ENCODE peak calls at places on chromosomes 3 and 15, in eight cellular contexts. I, C, R, W, P, B, M and Y are unnamed samples.

GRCh38 chr3:132356568-132356967 is 39.4 kb downstream of the ACP3 start:
- DNase-seq in M (no peak), C (no peak), R (no peak), B (no peak), P (no peak), W (no peak), I (no peak), Y (no peak)

GRCh38 chr3:120645083-120645800 is 36.8 kb downstream of the HGD start:
- DNase-seq in R (peak), I (peak), M (peak), P (no peak), B (peak), W (no peak), C (no peak), Y (no peak)

GRCh38 chr3:142651711-142652110 is 55.5 kb downstream of the PLS1 start:
- DNase-seq in R (no peak), W (no peak), C (no peak), P (no peak), B (no peak), M (no peak), I (peak), Y (no peak)

GRCh38 chr3:120280026-120280425 is 5.0 kb downstream of the GPR156 start:
- DNase-seq in B (no peak), P (no peak), I (no peak), W (no peak), C (no peak), R (no peak), M (peak), Y (no peak)

GRCh38 chr3:138950006-138950644 is 3.1 kb downstream of the FOXL2NB start:
- DNase-seq in I (peak), P (peak), W (no peak), M (peak), C (peak), R (peak), B (no peak), Y (no peak)

GRCh38 chr15:58510715-58511465 is 79.1 kb downstream of the LIPC start:
- DNase-seq in B (no peak), P (no peak), M (peak), I (peak), W (no peak), C (no peak), R (no peak), Y (no peak)

GRCh38 chr3:30421261-30421660 is 185.1 kb upstream of the TGFBR2 start:
- DNase-seq in M (peak), C (no peak), B (no peak), W (no peak), P (no peak), R (peak), I (peak), Y (peak)

GRCh38 chr15:78574944-78575343 is 9.6 kb downstream of the CHRNA5 start:
- DNase-seq in M (no peak), P (no peak), I (no peak), B (no peak), C (no peak), R (no peak), W (no peak), Y (no peak)